ENCODE peak calls at places on chromosomes 13 and 19, in five cellular contexts. One of them, this sample, is unnamed.

GRCh38 chr19:7507884-7508283 is 8.0 kb upstream of the ZNF358 start:
- DNase-seq in GM12878: no peak
- DNase-seq in IMR-90: peak; percentile 80
- DNase-seq in A549: peak; percentile 93
- DNase-seq in SK-N-SH: peak; percentile 73
- DNase-seq in this sample: peak; percentile 91

GRCh38 chr19:2578911-2579677 is 103.2 kb downstream of the GADD45B start:
- DNase-seq in A549: peak; percentile 94
- DNase-seq in GM12878: no peak
- DNase-seq in IMR-90: peak; percentile 89
- DNase-seq in SK-N-SH: peak; percentile 90
- DNase-seq in this sample: peak; percentile 67

GRCh38 chr13:99992912-99993311 is 11.3 kb downstream of the ZIC2 start:
- DNase-seq in A549: no peak
- DNase-seq in IMR-90: no peak
- DNase-seq in GM12878: no peak
- DNase-seq in SK-N-SH: no peak
- DNase-seq in this sample: no peak

GRCh38 chr19:38319421-38320258 is at the start of gene KCNK6:
- DNase-seq in A549: no peak
- DNase-seq in IMR-90: no peak
- DNase-seq in SK-N-SH: peak; percentile 72
- DNase-seq in GM12878: no peak
- DNase-seq in this sample: no peak

GRCh38 chr13:112725346-112726017 is 35.6 kb downstream of the ATP11A start:
- DNase-seq in IMR-90: peak; percentile 62
- DNase-seq in GM12878: peak; percentile 24
- DNase-seq in A549: peak; percentile 29
- DNase-seq in SK-N-SH: no peak
- DNase-seq in this sample: no peak

GRCh38 chr19:41565384-41565730 is 10.6 kb upstream of the CEACAM21 start:
- DNase-seq in A549: no peak
- DNase-seq in IMR-90: no peak
- DNase-seq in SK-N-SH: no peak
- DNase-seq in GM12878: no peak
- DNase-seq in this sample: no peak

GRCh38 chr13:97307544-97307881 is 85.4 kb downstream of the MBNL2 start:
- DNase-seq in GM12878: no peak
- DNase-seq in SK-N-SH: no peak
- DNase-seq in A549: no peak
- DNase-seq in IMR-90: no peak
- DNase-seq in this sample: no peak

GRCh38 chr19:2270572-2271515 is 11.1 kb downstream of the PEAK3 start:
- DNase-seq in GM12878: no peak
- DNase-seq in IMR-90: peak; percentile 84
- DNase-seq in SK-N-SH: peak; percentile 83
- DNase-seq in A549: peak; percentile 64
- DNase-seq in this sample: peak; percentile 84

GRCh38 chr19:8600816-8601215 is 9.7 kb downstream of the ADAMTS10 start:
- DNase-seq in GM12878: no peak
- DNase-seq in A549: no peak
- DNase-seq in IMR-90: no peak
- DNase-seq in SK-N-SH: no peak
- DNase-seq in this sample: no peak

GRCh38 chr13:97568850-97569249 is 134.9 kb downstream of the RAP2A start:
- DNase-seq in IMR-90: no peak
- DNase-seq in SK-N-SH: no peak
- DNase-seq in GM12878: no peak
- DNase-seq in A549: no peak
- DNase-seq in this sample: no peak

GRCh38 chr13:36919206-36919832 is 719 bp downstream of the SMAD9 start:
- DNase-seq in SK-N-SH: peak; percentile 75
- DNase-seq in IMR-90: peak; percentile 17
- DNase-seq in GM12878: no peak
- DNase-seq in A549: no peak
- DNase-seq in this sample: no peak

GRCh38 chr19:19817357-19817756 is 4.2 kb downstream of the ZNF506 start:
- DNase-seq in A549: no peak
- DNase-seq in IMR-90: no peak
- DNase-seq in SK-N-SH: no peak
- DNase-seq in GM12878: no peak
- DNase-seq in this sample: no peak

GRCh38 chr19:6375411-6376010 is at the start of gene PSPN:
- DNase-seq in GM12878: no peak
- DNase-seq in SK-N-SH: no peak
- DNase-seq in A549: no peak
- DNase-seq in IMR-90: no peak
- DNase-seq in this sample: no peak

GRCh38 chr13:30792257-30793000 is 57.1 kb downstream of the ALOX5AP start:
- DNase-seq in IMR-90: peak; percentile 94
- DNase-seq in SK-N-SH: peak; percentile 75
- DNase-seq in GM12878: no peak
- DNase-seq in A549: peak; percentile 36
- DNase-seq in this sample: no peak

GRCh38 chr19:46849610-46850009 is 1.0 kb downstream of the AP2S1 start:
- DNase-seq in SK-N-SH: no peak
- DNase-seq in A549: no peak
- DNase-seq in GM12878: no peak
- DNase-seq in IMR-90: no peak
- DNase-seq in this sample: no peak

GRCh38 chr13:80923907-80924306 is 583.0 kb upstream of the SPRY2 start:
- DNase-seq in SK-N-SH: peak; percentile 3
- DNase-seq in GM12878: no peak
- DNase-seq in IMR-90: no peak
- DNase-seq in A549: no peak
- DNase-seq in this sample: no peak

GRCh38 chr13:46662690-46663089 is 109.7 kb downstream of the LRCH1 start:
- DNase-seq in IMR-90: no peak
- DNase-seq in SK-N-SH: no peak
- DNase-seq in GM12878: no peak
- DNase-seq in A549: no peak
- DNase-seq in this sample: no peak
- TF ChIP-seq RCOR1 in IMR-90: no peak
- TF ChIP-seq RCOR1 in SK-N-SH: no peak
- TF ChIP-seq RCOR1 in GM12878: no peak
- TF ChIP-seq RCOR1 in A549: no peak
- TF ChIP-seq RCOR1 in this sample: no peak

DNA sequence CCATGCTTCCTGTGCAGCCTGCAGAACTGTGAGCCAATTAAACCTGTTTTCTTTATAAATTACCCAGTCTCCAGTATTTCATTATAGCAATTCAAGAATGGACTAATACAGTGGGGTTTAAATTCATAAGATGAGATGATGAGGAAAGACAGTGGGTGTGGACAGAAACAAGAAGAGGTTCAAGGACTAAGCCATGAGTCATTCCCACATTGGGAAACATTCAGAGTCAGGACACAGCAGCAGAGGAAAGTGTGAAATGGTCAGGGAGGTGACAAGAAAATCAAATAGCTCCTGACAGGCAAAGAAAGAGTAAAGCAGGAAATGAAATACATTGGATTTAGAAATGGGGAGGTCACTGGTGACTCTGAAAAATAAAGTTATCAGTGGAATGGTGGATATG is 9.1 kb downstream of the ZNF841 start:
- DNase-seq in GM12878: no peak
- DNase-seq in SK-N-SH: no peak
- DNase-seq in A549: no peak
- DNase-seq in IMR-90: peak; percentile 30
- DNase-seq in this sample: no peak
- H3K9me3 ChIP-seq in GM12878: peaks cover 41% of the 10 kb centered on the region
- H3K9me3 ChIP-seq in SK-N-SH: peaks cover 20% of the 10 kb centered on the region
- H3K9me3 ChIP-seq in A549: peaks cover 84% of the 10 kb centered on the region
- H3K9me3 ChIP-seq in IMR-90: peaks cover 45% of the 10 kb centered on the region
- H3K9me3 ChIP-seq in this sample: peaks cover 19% of the 10 kb centered on the region

GRCh38 chr13:33262554-33262953 is 23.0 kb downstream of the STARD13 start:
- DNase-seq in SK-N-SH: no peak
- DNase-seq in A549: no peak
- DNase-seq in IMR-90: no peak
- DNase-seq in GM12878: no peak
- DNase-seq in this sample: no peak
- TF ChIP-seq RCOR1 in SK-N-SH: no peak
- TF ChIP-seq RCOR1 in A549: no peak
- TF ChIP-seq RCOR1 in IMR-90: no peak
- TF ChIP-seq RCOR1 in GM12878: no peak
- TF ChIP-seq RCOR1 in this sample: no peak

GRCh38 chr19:58248886-58249285 is 20.2 kb downstream of the ZNF544 start:
- DNase-seq in GM12878: no peak
- DNase-seq in SK-N-SH: no peak
- DNase-seq in IMR-90: no peak
- DNase-seq in A549: no peak
- DNase-seq in this sample: no peak
- H3K9me3 ChIP-seq in GM12878: peaks cover 71% of the 10 kb centered on the region
- H3K9me3 ChIP-seq in SK-N-SH: peaks cover 10% of the 10 kb centered on the region
- H3K9me3 ChIP-seq in IMR-90: peaks cover 87% of the 10 kb centered on the region
- H3K9me3 ChIP-seq in A549: peaks cover 99% of the 10 kb centered on the region
- H3K9me3 ChIP-seq in this sample: peaks cover 18% of the 10 kb centered on the region

GRCh38 chr13:94177041-94177440 is 302.4 kb downstream of the DCT start:
- DNase-seq in GM12878: no peak
- DNase-seq in A549: no peak
- DNase-seq in IMR-90: no peak
- DNase-seq in SK-N-SH: no peak
- DNase-seq in this sample: no peak

GRCh38 chr13:94176576-94176975 is 302.9 kb downstream of the DCT start:
- DNase-seq in IMR-90: no peak
- DNase-seq in GM12878: no peak
- DNase-seq in SK-N-SH: no peak
- DNase-seq in A549: no peak
- DNase-seq in this sample: no peak

GRCh38 chr13:94181461-94182107 is 297.9 kb downstream of the DCT start:
- DNase-seq in SK-N-SH: no peak
- DNase-seq in GM12878: no peak
- DNase-seq in IMR-90: no peak
- DNase-seq in A549: no peak
- DNase-seq in this sample: no peak

GRCh38 chr13:94182185-94182761 is 297.2 kb downstream of the DCT start:
- DNase-seq in GM12878: no peak
- DNase-seq in A549: no peak
- DNase-seq in SK-N-SH: no peak
- DNase-seq in IMR-90: no peak
- DNase-seq in this sample: no peak

GRCh38 chr13:94178625-94179244 is 300.7 kb downstream of the DCT start:
- DNase-seq in SK-N-SH: no peak
- DNase-seq in A549: no peak
- DNase-seq in GM12878: no peak
- DNase-seq in IMR-90: peak; percentile 37
- DNase-seq in this sample: no peak
- TF ChIP-seq RCOR1 in SK-N-SH: no peak
- TF ChIP-seq RCOR1 in A549: no peak
- TF ChIP-seq RCOR1 in GM12878: no peak
- TF ChIP-seq RCOR1 in IMR-90: no peak
- TF ChIP-seq RCOR1 in this sample: no peak

DNA sequence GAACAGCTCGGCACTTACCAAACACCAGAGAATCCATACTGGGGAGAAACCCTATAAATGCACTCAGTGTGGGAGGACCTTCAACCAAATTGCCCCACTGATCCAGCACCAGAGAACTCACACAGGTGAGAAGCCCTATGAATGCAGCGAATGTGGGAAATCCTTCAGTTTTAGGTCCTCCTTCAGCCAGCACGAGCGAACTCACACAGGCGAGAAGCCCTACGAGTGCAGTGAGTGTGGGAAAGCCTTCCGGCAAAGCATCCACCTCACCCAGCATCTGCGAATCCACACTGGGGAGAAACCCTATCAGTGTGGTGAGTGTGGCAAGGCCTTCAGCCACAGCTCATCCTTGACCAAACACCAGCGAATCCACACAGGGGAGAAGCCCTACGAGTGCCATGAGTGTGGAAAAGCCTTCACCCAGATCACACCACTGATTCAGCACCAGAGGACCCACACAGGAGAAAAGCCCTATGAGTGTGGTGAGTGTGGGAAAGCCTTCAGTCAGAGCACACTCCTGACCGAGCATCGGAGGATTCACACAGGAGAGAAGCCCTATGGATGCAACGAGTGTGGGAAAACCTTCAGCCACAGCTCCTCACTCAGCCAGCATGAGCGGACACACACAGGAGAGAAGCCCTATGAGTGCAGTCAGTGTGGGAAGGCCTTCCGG is 8.3 kb downstream of the ZNF135 start:
- DNase-seq in A549: no peak
- DNase-seq in GM12878: no peak
- DNase-seq in SK-N-SH: no peak
- DNase-seq in IMR-90: no peak
- DNase-seq in this sample: no peak
- H3K9me3 ChIP-seq in A549: peaks cover 88% of the 10 kb centered on the region
- H3K9me3 ChIP-seq in GM12878: peaks cover 8% of the 10 kb centered on the region
- H3K9me3 ChIP-seq in SK-N-SH: no peaks in the 10 kb centered on the region
- H3K9me3 ChIP-seq in IMR-90: peaks cover 74% of the 10 kb centered on the region
- H3K9me3 ChIP-seq in this sample: no peaks in the 10 kb centered on the region